ENCODE peak calls at places on chromosomes 11 and 22, in nine cellular contexts. Y, D, K, W, X, N, F, G and H are unnamed samples.

GRCh38 chr11:6259638-6260019 is at the start of gene CCKBR:
- DNase-seq in Y (no peak), D (no peak), K (no peak), W (no peak), X (no peak), N (peak; percentile 64), F (no peak), G (no peak), H (no peak)

GRCh38 chr22:44261861-44262595 is 50.7 kb downstream of the SHISAL1 start:
- DNase-seq in Y (peak; percentile 49), D (peak; percentile 47), K (no peak), W (no peak), X (no peak), N (no peak), F (peak; percentile 5), G (peak; percentile 72), H (peak; percentile 54)

GRCh38 chr11:33620423-33621120 is 80.1 kb downstream of the C11orf91 start:
- DNase-seq in Y (no peak), D (no peak), K (no peak), W (no peak), X (no peak), N (no peak), F (peak; percentile 84), G (no peak), H (no peak)

GRCh38 chr11:3747704-3748103 is 49.6 kb downstream of the NUP98 start:
- DNase-seq in Y (no peak), D (no peak), K (no peak), W (no peak), X (no peak), N (peak; percentile 14), F (peak; percentile 73), G (no peak), H (no peak)

GRCh38 chr11:77223797-77224196 is 77.7 kb downstream of the GDPD4 start:
- DNase-seq in Y (no peak), D (no peak), K (peak; percentile 51), W (no peak), X (no peak), N (no peak), F (no peak), G (no peak), H (no peak)

GRCh38 chr11:67303989-67304411 is 670 bp downstream of the SSH3 start:
- DNase-seq in Y (peak; percentile 69), D (peak; percentile 33), K (peak; percentile 34), W (no peak), X (no peak), N (peak; percentile 63), F (peak; percentile 14), G (peak; percentile 71), H (peak; percentile 72)

GRCh38 chr11:46393759-46394158 is 2.2 kb upstream of the CHRM4 start:
- DNase-seq in Y (no peak), D (no peak), K (no peak), W (no peak), X (no peak), N (no peak), F (no peak), G (no peak), H (no peak)

GRCh38 chr22:48453751-48454485 is 1373.8 kb downstream of the BRD1 start:
- DNase-seq in Y (peak; percentile 12), D (no peak), K (no peak), W (no peak), X (no peak), N (no peak), F (no peak), G (peak; percentile 12), H (no peak)

GRCh38 chr22:37641251-37641949 is 1.9 kb downstream of the SH3BP1 start:
- DNase-seq in Y (peak; percentile 65), D (no peak), K (peak; percentile 82), W (no peak), X (no peak), N (no peak), F (no peak), G (peak; percentile 38), H (no peak)

GRCh38 chr11:120013325-120014250 is 124.3 kb downstream of the TRIM29 start:
- DNase-seq in Y (no peak), D (peak; percentile 37), K (peak; percentile 63), W (no peak), X (no peak), N (peak; percentile 72), F (peak; percentile 19), G (peak; percentile 46), H (no peak)

GRCh38 chr22:36741204-36741793 is 34.6 kb downstream of the IFT27 start:
- DNase-seq in Y (peak; percentile 11), D (no peak), K (no peak), W (no peak), X (no peak), N (no peak), F (no peak), G (no peak), H (no peak)

GRCh38 chr22:20904008-20904979 is 12.9 kb upstream of the CRKL start:
- DNase-seq in Y (no peak), D (no peak), K (no peak), W (peak; percentile 54), X (no peak), N (peak; percentile 66), F (peak; percentile 96), G (no peak), H (no peak)

GRCh38 chr22:46084943-46085830 is 65.1 kb upstream of the PPARA start:
- DNase-seq in Y (peak; percentile 93), D (peak; percentile 92), K (peak; percentile 63), W (peak; percentile 78), X (peak; percentile 65), N (no peak), F (peak; percentile 96), G (peak; percentile 92), H (peak; percentile 94)

GRCh38 chr11:72528121-72528520 is 93.8 kb upstream of the CLPB start:
- DNase-seq in Y (no peak), D (no peak), K (no peak), W (no peak), X (no peak), N (no peak), F (peak; percentile 30), G (no peak), H (no peak)

GRCh38 chr11:69638941-69639681 is 1.8 kb upstream of the CCND1 start:
- DNase-seq in Y (peak; percentile 96), D (peak; percentile 96), K (peak; percentile 96), W (peak; percentile 95), X (peak; percentile 76), N (peak; percentile 96), F (peak; percentile 97), G (peak; percentile 69), H (peak; percentile 96)

GRCh38 chr22:42270178-42270511 is 308 bp downstream of the TCF20 start:
- DNase-seq in Y (no peak), D (peak; percentile 24), K (no peak), W (peak; percentile 32), X (no peak), N (no peak), F (no peak), G (no peak), H (no peak)

GRCh38 chr11:64878223-64878493 is 263 bp downstream of the EHD1 start:
- DNase-seq in Y (no peak), D (no peak), K (no peak), W (no peak), X (no peak), N (no peak), F (no peak), G (no peak), H (no peak)
- H3K27ac ChIP-seq in Y (peak overlapping the region; percentile 81), D (peak overlapping the region; percentile 95), K (peak overlapping the region; percentile 88), W (peak overlapping the region; percentile 90), X (peak overlapping the region; percentile 74), N (peak overlapping the region; percentile 83), F (peak overlapping the region; percentile 73), G (no peak overlapping the region), H (peak overlapping the region; percentile 90)

DNA sequence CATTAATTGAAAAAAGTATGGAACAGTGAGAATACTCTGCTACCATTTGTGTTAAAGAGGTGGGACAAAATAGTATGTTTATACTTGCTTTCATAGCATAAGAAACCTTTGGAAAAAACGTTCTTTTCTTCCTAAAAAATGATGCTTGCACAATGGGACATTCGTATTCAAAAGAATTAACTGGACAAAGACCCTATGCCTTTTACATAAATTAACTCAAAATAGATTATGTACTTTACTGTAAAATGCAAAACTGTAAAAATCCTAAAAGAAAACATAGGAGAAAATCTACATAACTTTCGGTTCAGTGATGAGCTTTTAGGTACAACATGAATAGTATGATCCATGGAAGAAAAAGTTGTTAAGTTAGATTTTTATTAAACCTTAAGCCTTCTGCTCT is 166.2 kb downstream of the NELL1 start:
- DNase-seq in Y (no peak), D (no peak), K (no peak), W (no peak), X (no peak), N (no peak), F (no peak), G (no peak), H (no peak)
- H3K4me1 ChIP-seq in Y (no peaks in the 10 kb centered on the region), D (no peaks in the 10 kb centered on the region), K (no peaks in the 10 kb centered on the region), W (no peaks in the 10 kb centered on the region), X (no peaks in the 10 kb centered on the region), N (no peaks in the 10 kb centered on the region), F (no peaks in the 10 kb centered on the region), G (no peaks in the 10 kb centered on the region), H (no peaks in the 10 kb centered on the region)

GRCh38 chr11:877565-877964 is 33.0 kb downstream of the CHID1 start:
- DNase-seq in Y (no peak), D (no peak), K (no peak), W (no peak), X (no peak), N (no peak), F (no peak), G (no peak), H (no peak)

GRCh38 chr11:876550-876949 is 33.9 kb downstream of the TSPAN4 start:
- DNase-seq in Y (no peak), D (peak; percentile 64), K (no peak), W (no peak), X (no peak), N (no peak), F (no peak), G (peak; percentile 68), H (no peak)

GRCh38 chr11:883527-883926 is 27.1 kb downstream of the CHID1 start:
- DNase-seq in Y (no peak), D (no peak), K (no peak), W (no peak), X (no peak), N (no peak), F (no peak), G (no peak), H (no peak)

GRCh38 chr11:882593-882992 is 28.0 kb downstream of the CHID1 start:
- DNase-seq in Y (no peak), D (no peak), K (no peak), W (no peak), X (no peak), N (no peak), F (no peak), G (no peak), H (no peak)

GRCh38 chr11:880447-880846 is 30.2 kb downstream of the CHID1 start:
- DNase-seq in Y (no peak), D (no peak), K (no peak), W (no peak), X (no peak), N (no peak), F (no peak), G (no peak), H (no peak)
- TF ChIP-seq CTCF in Y (no peak), D (no peak), K (no peak), W (no peak), X (no peak), N (no peak), F (no peak), G (no peak), H (no peak)

DNA sequence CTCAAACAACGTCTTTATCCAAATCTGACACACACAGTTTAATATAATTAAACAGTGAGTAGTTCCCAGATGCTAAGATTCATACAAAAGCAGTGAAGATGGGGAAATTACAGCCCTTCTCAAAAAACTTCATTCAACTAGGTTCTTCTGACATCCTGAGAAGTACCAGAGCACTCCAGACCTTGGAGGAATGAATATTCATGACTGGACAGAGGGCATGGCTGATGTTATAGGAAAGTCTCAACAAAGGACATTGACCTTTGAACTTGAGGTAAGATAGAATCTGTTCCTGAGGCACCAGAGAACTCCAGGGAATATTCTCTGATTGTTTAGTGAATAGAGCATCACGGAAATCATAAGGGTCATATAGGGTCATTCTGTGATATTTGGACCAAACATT is 106.4 kb upstream of the SLC5A12 start:
- DNase-seq in Y (no peak), D (no peak), K (no peak), W (no peak), X (no peak), N (no peak), F (no peak), G (no peak), H (no peak)
- H3K27ac ChIP-seq in Y (peak overlapping the region; percentile 62), D (no peak overlapping the region), K (no peak overlapping the region), W (no peak overlapping the region), X (peak overlapping the region; percentile 63), N (peak overlapping the region; percentile 1), F (peak overlapping the region; percentile 27), G (no peak overlapping the region), H (no peak overlapping the region)